ENCODE peak calls at places on chromosomes 5 and 9, in seven cellular contexts. F is AG04450; N is A172; S is posterior cingulate gyrus; O is stimulated activated CD8-positive, alpha-beta memory T cell treated with anti-CD3 and anti-CD28 coated beads, Interleukin-15, amount 100 ng/mL, for 1 hour; W is myocyte; V is hypothalamus. G is an unnamed sample.

GRCh38 chr5:42791151-42791550 is 20.5 kb downstream of the SELENOP start:
- DNase-seq in W (peak), S (no peak), N (no peak), F (no peak), V (no peak), O (no peak), G (no peak)

GRCh38 chr5:10756539-10756938 is 4.5 kb downstream of the DAP start:
- DNase-seq in W (peak), F (no peak), N (peak), S (no peak), V (no peak), O (no peak), G (peak)

GRCh38 chr5:15834596-15835245 is 334.7 kb downstream of the FBXL7 start:
- DNase-seq in S (no peak), V (no peak), O (no peak), F (peak), N (peak), W (no peak), G (peak)

GRCh38 chr9:34536685-34537084 is 13.9 kb upstream of the ENHO start:
- DNase-seq in W (no peak), O (no peak), F (no peak), S (peak), V (no peak), N (no peak), G (no peak)

GRCh38 chr5:157827429-157827828 is 31.5 kb downstream of the CLINT1 start:
- DNase-seq in W (no peak), O (no peak), S (no peak), N (no peak), F (no peak), V (no peak), G (peak)

GRCh38 chr5:82911902-82912301 is 165.3 kb downstream of the TMEM167A start:
- DNase-seq in F (no peak), V (no peak), N (no peak), S (peak), O (no peak), W (peak), G (peak)

GRCh38 chr9:35574578-35575104 is 30.4 kb upstream of the TESK1 start:
- DNase-seq in F (no peak), N (no peak), S (no peak), O (no peak), W (no peak), V (no peak), G (no peak)

GRCh38 chr9:87810691-87811178 is 71.9 kb upstream of the SPATA31E1 start:
- DNase-seq in W (no peak), N (no peak), S (no peak), F (no peak), V (no peak), O (no peak), G (no peak)

GRCh38 chr5:51214736-51215135 is 168.5 kb upstream of the ISL1 start:
- DNase-seq in F (no peak), S (no peak), O (no peak), N (no peak), V (no peak), W (no peak), G (no peak)

GRCh38 chr9:87502446-87503232 is 5.0 kb downstream of the DAPK1 start:
- DNase-seq in F (no peak), W (no peak), O (no peak), S (no peak), V (no peak), N (no peak), G (no peak)

GRCh38 chr9:117187498-117187897 is 227.4 kb downstream of the ASTN2 start:
- DNase-seq in N (no peak), F (no peak), S (no peak), V (no peak), O (no peak), W (no peak), G (no peak)

GRCh38 chr5:150485770-150486401 is 22.0 kb upstream of the NDST1 start:
- DNase-seq in W (peak), V (no peak), N (no peak), O (no peak), S (peak), F (no peak), G (peak)

GRCh38 chr9:36897019-36897418 is 137.0 kb downstream of the PAX5 start:
- DNase-seq in N (no peak), W (no peak), F (no peak), S (no peak), O (no peak), V (no peak), G (no peak)

G was measured in GM23248.